ENCODE peak calls at places on chromosome 4, in nine cellular contexts. Q, L, F, Y, J, G, C, W and Z are unnamed samples.

GRCh38 chr4:125283702-125284279 is 31.0 kb upstream of the FAT4 start:
- DNase-seq in Q (peak), L (peak), F (no peak), Y (peak), J (no peak), G (peak), C (no peak), W (peak), Z (peak)

GRCh38 chr4:106594291-106594952 is 225.8 kb upstream of the GIMD1 start:
- DNase-seq in Q (no peak), L (no peak), F (no peak), Y (peak), J (no peak), G (no peak), C (no peak), W (no peak), Z (no peak)

GRCh38 chr4:94669672-94670664 is 87.8 kb upstream of the BMPR1B start:
- DNase-seq in Q (no peak), L (no peak), F (no peak), Y (peak), J (no peak), G (no peak), C (no peak), W (no peak), Z (no peak)

GRCh38 chr4:72390409-72390808 is 178.6 kb downstream of the ADAMTS3 start:
- DNase-seq in Q (no peak), L (no peak), F (no peak), Y (no peak), J (no peak), G (no peak), C (no peak), W (no peak), Z (no peak)

GRCh38 chr4:108533876-108534275 is 86.5 kb upstream of the RPL34 start:
- DNase-seq in Q (no peak), L (no peak), F (no peak), Y (no peak), J (no peak), G (no peak), C (no peak), W (no peak), Z (no peak)

GRCh38 chr4:152778656-152779512 is 646 bp downstream of the TIGD4 start:
- DNase-seq in Q (peak), L (peak), F (no peak), Y (peak), J (peak), G (peak), C (peak), W (peak), Z (no peak)

GRCh38 chr4:101914761-101915160 is 124.2 kb downstream of the BANK1 start:
- DNase-seq in Q (no peak), L (no peak), F (no peak), Y (no peak), J (no peak), G (no peak), C (no peak), W (no peak), Z (no peak)

GRCh38 chr4:158020734-158021346 is 152.0 kb downstream of the GASK1B start:
- DNase-seq in Q (peak), L (no peak), F (no peak), Y (peak), J (no peak), G (no peak), C (no peak), W (no peak), Z (no peak)

GRCh38 chr4:170089274-170089742 is 448 bp downstream of the AADAT start:
- DNase-seq in Q (peak), L (peak), F (peak), Y (peak), J (no peak), G (no peak), C (no peak), W (peak), Z (no peak)

GRCh38 chr4:172813359-172813923 is 355.2 kb upstream of the GALNT7 start:
- DNase-seq in Q (no peak), L (no peak), F (no peak), Y (no peak), J (no peak), G (no peak), C (no peak), W (no peak), Z (no peak)

GRCh38 chr4:71261633-71262121 is 77.1 kb upstream of the SLC4A4 start:
- DNase-seq in Q (no peak), L (no peak), F (no peak), Y (no peak), J (no peak), G (no peak), C (no peak), W (no peak), Z (no peak)

GRCh38 chr4:83219344-83219990 is 65.1 kb downstream of the COQ2 start:
- DNase-seq in Q (no peak), L (no peak), F (no peak), Y (no peak), J (peak), G (no peak), C (no peak), W (no peak), Z (no peak)

GRCh38 chr4:77650787-77651186 is 45.2 kb downstream of the CXCL13 start:
- DNase-seq in Q (no peak), L (no peak), F (no peak), Y (no peak), J (no peak), G (no peak), C (no peak), W (no peak), Z (no peak)

GRCh38 chr4:110107868-110108267 is 90.5 kb downstream of the ELOVL6 start:
- DNase-seq in Q (no peak), L (no peak), F (peak), Y (no peak), J (no peak), G (no peak), C (no peak), W (no peak), Z (no peak)

GRCh38 chr4:167550021-167550420 is 315.7 kb upstream of the SPOCK3 start:
- DNase-seq in Q (no peak), L (no peak), F (no peak), Y (no peak), J (no peak), G (no peak), C (no peak), W (no peak), Z (no peak)

GRCh38 chr4:154720618-154721267 is 23.1 kb upstream of the LRAT start:
- DNase-seq in Q (no peak), L (peak), F (no peak), Y (no peak), J (no peak), G (no peak), C (no peak), W (no peak), Z (no peak)

GRCh38 chr4:165364452-165365080 is 14.2 kb upstream of the CPE start:
- DNase-seq in Q (peak), L (no peak), F (peak), Y (no peak), J (no peak), G (no peak), C (no peak), W (no peak), Z (no peak)

GRCh38 chr4:110032603-110033002 is 119.9 kb downstream of the EGF start:
- DNase-seq in Q (no peak), L (no peak), F (no peak), Y (no peak), J (no peak), G (no peak), C (peak), W (no peak), Z (no peak)

GRCh38 chr4:1368421-1369090 is 21.5 kb downstream of the UVSSA start:
- DNase-seq in Q (no peak), L (peak), F (no peak), Y (no peak), J (peak), G (no peak), C (no peak), W (peak), Z (no peak)

GRCh38 chr4:39855909-39856512 is 121.7 kb downstream of the PDS5A start:
- DNase-seq in Q (no peak), L (no peak), F (no peak), Y (peak), J (no peak), G (peak), C (no peak), W (no peak), Z (no peak)

GRCh38 chr4:102705391-102705935 is 55.3 kb downstream of the MANBA start:
- DNase-seq in Q (no peak), L (no peak), F (no peak), Y (no peak), J (no peak), G (no peak), C (no peak), W (no peak), Z (no peak)

GRCh38 chr4:83867221-83867620 is 331.3 kb downstream of the GPAT3 start:
- DNase-seq in Q (no peak), L (no peak), F (no peak), Y (no peak), J (no peak), G (no peak), C (no peak), W (no peak), Z (no peak)

GRCh38 chr4:138938371-138938699 is 77.2 kb upstream of the NOCT start:
- DNase-seq in Q (peak), L (peak), F (peak), Y (peak), J (no peak), G (peak), C (peak), W (peak), Z (peak)

GRCh38 chr4:173522160-173522873 is 7.7 kb downstream of the HAND2 start:
- DNase-seq in Q (no peak), L (peak), F (no peak), Y (no peak), J (no peak), G (peak), C (peak), W (peak), Z (peak)

GRCh38 chr4:80266902-80267380 is 477 bp downstream of the FGF5 start:
- DNase-seq in Q (no peak), L (peak), F (no peak), Y (no peak), J (no peak), G (peak), C (peak), W (peak), Z (no peak)

GRCh38 chr4:152106113-152106763 is 345.4 kb upstream of the GATB start:
- DNase-seq in Q (peak), L (no peak), F (peak), Y (peak), J (no peak), G (peak), C (peak), W (no peak), Z (peak)

GRCh38 chr4:169398294-169398693 is 127.5 kb upstream of the SH3RF1 start:
- DNase-seq in Q (no peak), L (no peak), F (no peak), Y (no peak), J (no peak), G (no peak), C (no peak), W (no peak), Z (peak)

GRCh38 chr4:867526-868250 is 41.8 kb upstream of the CPLX1 start:
- DNase-seq in Q (no peak), L (no peak), F (no peak), Y (no peak), J (no peak), G (no peak), C (no peak), W (no peak), Z (no peak)

GRCh38 chr4:1236103-1236641 is 12.8 kb downstream of the CTBP1 start:
- DNase-seq in Q (no peak), L (no peak), F (no peak), Y (no peak), J (no peak), G (no peak), C (no peak), W (no peak), Z (no peak)

GRCh38 chr4:21577066-21577465 is 371.5 kb downstream of the KCNIP4 start:
- DNase-seq in Q (no peak), L (no peak), F (no peak), Y (no peak), J (no peak), G (no peak), C (no peak), W (no peak), Z (no peak)

GRCh38 chr4:144288011-144288903 is 147.7 kb upstream of the GYPA start:
- DNase-seq in Q (no peak), L (peak), F (no peak), Y (no peak), J (no peak), G (no peak), C (no peak), W (no peak), Z (no peak)

GRCh38 chr4:67983333-67983732 is 20.0 kb upstream of the TMPRSS11A start:
- DNase-seq in Q (no peak), L (no peak), F (no peak), Y (no peak), J (no peak), G (no peak), C (no peak), W (no peak), Z (no peak)

GRCh38 chr4:31220921-31221320 is 500.8 kb downstream of the PCDH7 start:
- DNase-seq in Q (no peak), L (no peak), F (no peak), Y (no peak), J (no peak), G (no peak), C (no peak), W (no peak), Z (no peak)

GRCh38 chr4:38275331-38275821 is 315.2 kb downstream of the PTTG2 start:
- DNase-seq in Q (peak), L (no peak), F (peak), Y (peak), J (no peak), G (no peak), C (peak), W (no peak), Z (no peak)

GRCh38 chr4:33923469-33923868 is 2320.8 kb downstream of the ARAP2 start:
- DNase-seq in Q (no peak), L (no peak), F (no peak), Y (no peak), J (no peak), G (no peak), C (no peak), W (no peak), Z (no peak)

GRCh38 chr4:115323106-115323684 is 209.8 kb upstream of the NDST4 start:
- DNase-seq in Q (no peak), L (no peak), F (no peak), Y (no peak), J (no peak), G (no peak), C (no peak), W (no peak), Z (no peak)

GRCh38 chr4:145954924-145955339 is 16.3 kb upstream of the ZNF827 start:
- DNase-seq in Q (no peak), L (no peak), F (no peak), Y (peak), J (no peak), G (peak), C (no peak), W (no peak), Z (peak)

GRCh38 chr4:5955856-5956255 is 62.4 kb downstream of the C4orf50 start:
- DNase-seq in Q (no peak), L (no peak), F (no peak), Y (no peak), J (no peak), G (no peak), C (no peak), W (no peak), Z (no peak)

GRCh38 chr4:23384741-23385140 is 505.1 kb downstream of the PPARGC1A start:
- DNase-seq in Q (no peak), L (no peak), F (no peak), Y (no peak), J (no peak), G (no peak), C (no peak), W (no peak), Z (no peak)

GRCh38 chr4:22661443-22661842 is 31.3 kb upstream of the GBA3 start:
- DNase-seq in Q (no peak), L (no peak), F (no peak), Y (no peak), J (no peak), G (no peak), C (no peak), W (no peak), Z (no peak)

GRCh38 chr4:88112856-88113255 is 45.6 kb downstream of the ABCG2 start:
- DNase-seq in Q (peak), L (no peak), F (no peak), Y (no peak), J (no peak), G (no peak), C (no peak), W (no peak), Z (no peak)
- H3K4me3 ChIP-seq in Q (no peak), L (no peak), F (no peak), Y (no peak), J (no peak), G (no peak), C (no peak), W (no peak), Z (no peak)

GRCh38 chr4:52376107-52376704 is 282.9 kb downstream of the USP46 start:
- DNase-seq in Q (peak), L (peak), F (peak), Y (peak), J (no peak), G (peak), C (peak), W (peak), Z (peak)
- TF ChIP-seq CTCF in Q (peak), L (peak), F (peak), Y (peak), J (peak), G (peak), C (no peak), W (peak), Z (peak)

GRCh38 chr4:74632634-74633033 is 161.7 kb downstream of the BTC start:
- DNase-seq in Q (no peak), L (no peak), F (no peak), Y (peak), J (no peak), G (peak), C (peak), W (no peak), Z (peak)
- H3K4me3 ChIP-seq in Q (no peak), L (no peak), F (no peak), Y (no peak), J (no peak), G (no peak), C (no peak), W (no peak), Z (no peak)

GRCh38 chr4:7594013-7594412 is 159.3 kb upstream of the PSAPL1 start:
- DNase-seq in Q (no peak), L (no peak), F (no peak), Y (no peak), J (no peak), G (no peak), C (no peak), W (peak), Z (no peak)
- TF ChIP-seq CTCF in Q (peak), L (peak), F (no peak), Y (no peak), J (no peak), G (no peak), C (no peak), W (no peak), Z (no peak)